ENCODE peak calls at places on chromosomes 13 and 19, in eight cellular contexts. One of them, this sample, is unnamed.

GRCh38 chr19:34722353-34722752 is 11.7 kb upstream of the ZNF181 start:
- DNase-seq in heart left ventricle: no peak
- DNase-seq in upper lobe of left lung: no peak
- DNase-seq in body of pancreas: no peak
- DNase-seq in tibial nerve: no peak
- DNase-seq in spleen: no peak
- DNase-seq in sigmoid colon: no peak
- DNase-seq in lower leg skin: no peak
- DNase-seq in this sample: no peak

GRCh38 chr19:47256688-47257410 is 524 bp downstream of the CCDC9 start:
- DNase-seq in heart left ventricle: peak
- DNase-seq in upper lobe of left lung: peak
- DNase-seq in body of pancreas: peak
- DNase-seq in tibial nerve: peak
- DNase-seq in spleen: peak
- DNase-seq in sigmoid colon: peak
- DNase-seq in lower leg skin: peak
- DNase-seq in this sample: peak

GRCh38 chr19:15733895-15734294 is 3.9 kb upstream of the OR10H3 start:
- DNase-seq in heart left ventricle: no peak
- DNase-seq in upper lobe of left lung: no peak
- DNase-seq in body of pancreas: no peak
- DNase-seq in tibial nerve: no peak
- DNase-seq in spleen: no peak
- DNase-seq in sigmoid colon: no peak
- DNase-seq in lower leg skin: no peak
- DNase-seq in this sample: no peak

GRCh38 chr13:94335786-94336357 is 143.6 kb downstream of the DCT start:
- DNase-seq in heart left ventricle: no peak
- DNase-seq in upper lobe of left lung: no peak
- DNase-seq in body of pancreas: no peak
- DNase-seq in tibial nerve: no peak
- DNase-seq in spleen: no peak
- DNase-seq in sigmoid colon: no peak
- DNase-seq in lower leg skin: no peak
- DNase-seq in this sample: no peak

GRCh38 chr13:87244256-87244870 is 426.8 kb upstream of the SLITRK5 start:
- DNase-seq in heart left ventricle: no peak
- DNase-seq in upper lobe of left lung: no peak
- DNase-seq in body of pancreas: no peak
- DNase-seq in tibial nerve: no peak
- DNase-seq in spleen: no peak
- DNase-seq in sigmoid colon: no peak
- DNase-seq in lower leg skin: no peak
- DNase-seq in this sample: no peak

GRCh38 chr19:7888145-7888825 is at the start of gene LRRC8E:
- DNase-seq in heart left ventricle: no peak
- DNase-seq in upper lobe of left lung: peak
- DNase-seq in body of pancreas: peak
- DNase-seq in tibial nerve: no peak
- DNase-seq in spleen: no peak
- DNase-seq in sigmoid colon: no peak
- DNase-seq in lower leg skin: peak
- DNase-seq in this sample: peak

GRCh38 chr13:32164622-32165268 is 133.2 kb downstream of the FRY start:
- DNase-seq in heart left ventricle: peak
- DNase-seq in upper lobe of left lung: no peak
- DNase-seq in body of pancreas: peak
- DNase-seq in tibial nerve: no peak
- DNase-seq in spleen: no peak
- DNase-seq in sigmoid colon: no peak
- DNase-seq in lower leg skin: no peak
- DNase-seq in this sample: peak

GRCh38 chr13:82480415-82480814 is 1401.9 kb downstream of the SLITRK1 start:
- DNase-seq in heart left ventricle: no peak
- DNase-seq in upper lobe of left lung: no peak
- DNase-seq in body of pancreas: no peak
- DNase-seq in tibial nerve: no peak
- DNase-seq in spleen: no peak
- DNase-seq in sigmoid colon: no peak
- DNase-seq in lower leg skin: no peak
- DNase-seq in this sample: no peak

GRCh38 chr19:45406165-45406956 is at the start of gene POLR1G:
- DNase-seq in heart left ventricle: peak
- DNase-seq in upper lobe of left lung: peak
- DNase-seq in body of pancreas: peak
- DNase-seq in tibial nerve: peak
- DNase-seq in spleen: peak
- DNase-seq in sigmoid colon: peak
- DNase-seq in lower leg skin: peak
- DNase-seq in this sample: peak

GRCh38 chr13:23621316-23621645 is 51.1 kb downstream of the TNFRSF19 start:
- DNase-seq in heart left ventricle: no peak
- DNase-seq in upper lobe of left lung: no peak
- DNase-seq in body of pancreas: no peak
- DNase-seq in tibial nerve: no peak
- DNase-seq in spleen: no peak
- DNase-seq in sigmoid colon: no peak
- DNase-seq in lower leg skin: no peak
- DNase-seq in this sample: peak

GRCh38 chr19:46607441-46607841 is 6.3 kb downstream of the CALM3 start:
- DNase-seq in heart left ventricle: no peak
- DNase-seq in upper lobe of left lung: no peak
- DNase-seq in body of pancreas: no peak
- DNase-seq in tibial nerve: no peak
- DNase-seq in spleen: peak
- DNase-seq in sigmoid colon: peak
- DNase-seq in lower leg skin: peak
- DNase-seq in this sample: no peak

GRCh38 chr19:7873304-7874079 is 698 bp downstream of the PRR36 start:
- DNase-seq in heart left ventricle: no peak
- DNase-seq in upper lobe of left lung: peak
- DNase-seq in body of pancreas: no peak
- DNase-seq in tibial nerve: no peak
- DNase-seq in spleen: no peak
- DNase-seq in sigmoid colon: no peak
- DNase-seq in lower leg skin: no peak
- DNase-seq in this sample: no peak

GRCh38 chr19:10454267-10454666 is 33.9 kb downstream of the PDE4A start:
- DNase-seq in heart left ventricle: no peak
- DNase-seq in upper lobe of left lung: no peak
- DNase-seq in body of pancreas: no peak
- DNase-seq in tibial nerve: no peak
- DNase-seq in spleen: no peak
- DNase-seq in sigmoid colon: no peak
- DNase-seq in lower leg skin: no peak
- DNase-seq in this sample: no peak

GRCh38 chr19:2602391-2603181 is 99.9 kb downstream of the GNG7 start:
- DNase-seq in heart left ventricle: peak
- DNase-seq in upper lobe of left lung: peak
- DNase-seq in body of pancreas: peak
- DNase-seq in tibial nerve: peak
- DNase-seq in spleen: peak
- DNase-seq in sigmoid colon: peak
- DNase-seq in lower leg skin: peak
- DNase-seq in this sample: peak

GRCh38 chr13:55302568-55302967 is 1838.2 kb upstream of the PRR20A start:
- DNase-seq in heart left ventricle: no peak
- DNase-seq in upper lobe of left lung: no peak
- DNase-seq in body of pancreas: no peak
- DNase-seq in tibial nerve: no peak
- DNase-seq in spleen: no peak
- DNase-seq in sigmoid colon: no peak
- DNase-seq in lower leg skin: no peak
- DNase-seq in this sample: no peak

GRCh38 chr19:12777217-12778019 is 2.1 kb upstream of the HOOK2 start:
- DNase-seq in heart left ventricle: peak
- DNase-seq in upper lobe of left lung: peak
- DNase-seq in body of pancreas: peak
- DNase-seq in tibial nerve: peak
- DNase-seq in spleen: peak
- DNase-seq in sigmoid colon: peak
- DNase-seq in lower leg skin: peak
- DNase-seq in this sample: peak

GRCh38 chr13:110714798-110715394 is 1.4 kb downstream of the ING1 start:
- DNase-seq in heart left ventricle: peak
- DNase-seq in upper lobe of left lung: peak
- DNase-seq in body of pancreas: peak
- DNase-seq in tibial nerve: peak
- DNase-seq in spleen: peak
- DNase-seq in sigmoid colon: peak
- DNase-seq in lower leg skin: peak
- DNase-seq in this sample: no peak
- TF ChIP-seq POLR2A in heart left ventricle: peak
- TF ChIP-seq POLR2A in upper lobe of left lung: peak
- TF ChIP-seq POLR2A in body of pancreas: peak
- TF ChIP-seq POLR2A in tibial nerve: peak
- TF ChIP-seq POLR2A in spleen: peak
- TF ChIP-seq POLR2A in sigmoid colon: peak
- TF ChIP-seq POLR2A in lower leg skin: peak
- TF ChIP-seq POLR2A in this sample: peak

GRCh38 chr13:63433546-63434150 is 2018.0 kb upstream of the PCDH20 start:
- DNase-seq in heart left ventricle: no peak
- DNase-seq in upper lobe of left lung: no peak
- DNase-seq in body of pancreas: no peak
- DNase-seq in tibial nerve: no peak
- DNase-seq in spleen: no peak
- DNase-seq in sigmoid colon: no peak
- DNase-seq in lower leg skin: no peak
- DNase-seq in this sample: no peak

GRCh38 chr13:63436288-63436687 is 2020.6 kb upstream of the PCDH20 start:
- DNase-seq in heart left ventricle: no peak
- DNase-seq in upper lobe of left lung: no peak
- DNase-seq in body of pancreas: no peak
- DNase-seq in tibial nerve: no peak
- DNase-seq in spleen: no peak
- DNase-seq in sigmoid colon: no peak
- DNase-seq in lower leg skin: no peak
- DNase-seq in this sample: no peak

GRCh38 chr13:63438951-63439350 is 2023.3 kb upstream of the PCDH20 start:
- DNase-seq in heart left ventricle: no peak
- DNase-seq in upper lobe of left lung: no peak
- DNase-seq in body of pancreas: no peak
- DNase-seq in tibial nerve: no peak
- DNase-seq in spleen: no peak
- DNase-seq in sigmoid colon: no peak
- DNase-seq in lower leg skin: no peak
- DNase-seq in this sample: no peak

GRCh38 chr13:63435668-63436275 is 2020.1 kb upstream of the PCDH20 start:
- DNase-seq in heart left ventricle: no peak
- DNase-seq in upper lobe of left lung: no peak
- DNase-seq in body of pancreas: no peak
- DNase-seq in tibial nerve: no peak
- DNase-seq in spleen: no peak
- DNase-seq in sigmoid colon: no peak
- DNase-seq in lower leg skin: no peak
- DNase-seq in this sample: peak
- TF ChIP-seq POLR2A in heart left ventricle: no peak
- TF ChIP-seq POLR2A in upper lobe of left lung: no peak
- TF ChIP-seq POLR2A in body of pancreas: no peak
- TF ChIP-seq POLR2A in tibial nerve: no peak
- TF ChIP-seq POLR2A in spleen: no peak
- TF ChIP-seq POLR2A in sigmoid colon: no peak
- TF ChIP-seq POLR2A in lower leg skin: no peak
- TF ChIP-seq POLR2A in this sample: no peak

GRCh38 chr19:49389406-49389805 is 1.4 kb downstream of the KASH5 start:
- DNase-seq in heart left ventricle: no peak
- DNase-seq in upper lobe of left lung: peak
- DNase-seq in body of pancreas: no peak
- DNase-seq in tibial nerve: no peak
- DNase-seq in spleen: no peak
- DNase-seq in sigmoid colon: no peak
- DNase-seq in lower leg skin: no peak
- DNase-seq in this sample: no peak

GRCh38 chr19:49390131-49390977 is 2.3 kb downstream of the KASH5 start:
- DNase-seq in heart left ventricle: no peak
- DNase-seq in upper lobe of left lung: peak
- DNase-seq in body of pancreas: peak
- DNase-seq in tibial nerve: no peak
- DNase-seq in spleen: no peak
- DNase-seq in sigmoid colon: no peak
- DNase-seq in lower leg skin: no peak
- DNase-seq in this sample: no peak

GRCh38 chr19:49391581-49392399 is 3.7 kb downstream of the KASH5 start:
- DNase-seq in heart left ventricle: peak
- DNase-seq in upper lobe of left lung: no peak
- DNase-seq in body of pancreas: peak
- DNase-seq in tibial nerve: peak
- DNase-seq in spleen: peak
- DNase-seq in sigmoid colon: peak
- DNase-seq in lower leg skin: peak
- DNase-seq in this sample: peak

GRCh38 chr19:49390978-49391304 is 2.9 kb downstream of the KASH5 start:
- DNase-seq in heart left ventricle: no peak
- DNase-seq in upper lobe of left lung: no peak
- DNase-seq in body of pancreas: peak
- DNase-seq in tibial nerve: no peak
- DNase-seq in spleen: peak
- DNase-seq in sigmoid colon: no peak
- DNase-seq in lower leg skin: no peak
- DNase-seq in this sample: no peak

GRCh38 chr19:49387936-49388372 is at the start of gene KASH5:
- DNase-seq in heart left ventricle: peak
- DNase-seq in upper lobe of left lung: peak
- DNase-seq in body of pancreas: peak
- DNase-seq in tibial nerve: peak
- DNase-seq in spleen: peak
- DNase-seq in sigmoid colon: peak
- DNase-seq in lower leg skin: peak
- DNase-seq in this sample: no peak
- TF ChIP-seq POLR2A in heart left ventricle: no peak
- TF ChIP-seq POLR2A in upper lobe of left lung: no peak
- TF ChIP-seq POLR2A in body of pancreas: peak
- TF ChIP-seq POLR2A in tibial nerve: no peak
- TF ChIP-seq POLR2A in spleen: no peak
- TF ChIP-seq POLR2A in sigmoid colon: no peak
- TF ChIP-seq POLR2A in lower leg skin: no peak
- TF ChIP-seq POLR2A in this sample: no peak

GRCh38 chr19:19203012-19203856 is at the start of gene NR2C2AP:
- DNase-seq in heart left ventricle: peak
- DNase-seq in upper lobe of left lung: peak
- DNase-seq in body of pancreas: peak
- DNase-seq in tibial nerve: peak
- DNase-seq in spleen: peak
- DNase-seq in sigmoid colon: peak
- DNase-seq in lower leg skin: peak
- DNase-seq in this sample: peak

GRCh38 chr19:19204181-19204580 is 967 bp upstream of the NR2C2AP start:
- DNase-seq in heart left ventricle: no peak
- DNase-seq in upper lobe of left lung: no peak
- DNase-seq in body of pancreas: no peak
- DNase-seq in tibial nerve: no peak
- DNase-seq in spleen: no peak
- DNase-seq in sigmoid colon: no peak
- DNase-seq in lower leg skin: no peak
- DNase-seq in this sample: no peak

GRCh38 chr19:19205416-19206410 is 2.5 kb upstream of the NR2C2AP start:
- DNase-seq in heart left ventricle: no peak
- DNase-seq in upper lobe of left lung: no peak
- DNase-seq in body of pancreas: no peak
- DNase-seq in tibial nerve: no peak
- DNase-seq in spleen: no peak
- DNase-seq in sigmoid colon: no peak
- DNase-seq in lower leg skin: no peak
- DNase-seq in this sample: no peak

GRCh38 chr19:19202707-19203011 is 555 bp downstream of the NR2C2AP start:
- DNase-seq in heart left ventricle: no peak
- DNase-seq in upper lobe of left lung: no peak
- DNase-seq in body of pancreas: no peak
- DNase-seq in tibial nerve: no peak
- DNase-seq in spleen: no peak
- DNase-seq in sigmoid colon: no peak
- DNase-seq in lower leg skin: no peak
- DNase-seq in this sample: no peak

GRCh38 chr19:19201697-19202630 is 1.2 kb downstream of the NR2C2AP start:
- DNase-seq in heart left ventricle: no peak
- DNase-seq in upper lobe of left lung: no peak
- DNase-seq in body of pancreas: no peak
- DNase-seq in tibial nerve: no peak
- DNase-seq in spleen: no peak
- DNase-seq in sigmoid colon: no peak
- DNase-seq in lower leg skin: no peak
- DNase-seq in this sample: no peak
- TF ChIP-seq POLR2A in heart left ventricle: no peak
- TF ChIP-seq POLR2A in upper lobe of left lung: no peak
- TF ChIP-seq POLR2A in body of pancreas: no peak
- TF ChIP-seq POLR2A in tibial nerve: no peak
- TF ChIP-seq POLR2A in spleen: no peak
- TF ChIP-seq POLR2A in sigmoid colon: no peak
- TF ChIP-seq POLR2A in lower leg skin: no peak
- TF ChIP-seq POLR2A in this sample: no peak

This sample was measured in H54.